ENCODE peak calls at places on chromosomes 16 and 17, in eight cellular contexts. I is AG10803, P is cardiac muscle cell, C is stomach, A is HCT116, G is left lung, K is SJCRH30, T is skeletal muscle cell. W is an unnamed sample.

GRCh38 chr17:56978441-56979090 is 635 bp downstream of the SCPEP1 start:
- DNase-seq in I (no peak), P (peak; percentile 17), C (no peak), A (no peak), G (no peak), K (peak; percentile 23), T (no peak), W (no peak)

GRCh38 chr17:47707056-47707791 is 13.3 kb downstream of the TBKBP1 start:
- DNase-seq in I (peak; percentile 6), P (no peak), C (no peak), A (no peak), G (peak; percentile 21), K (peak; percentile 98), T (no peak), W (no peak)

GRCh38 chr16:77679336-77679735 is 43.0 kb upstream of the NUDT7 start:
- DNase-seq in I (peak; percentile 10), P (no peak), C (no peak), A (no peak), G (no peak), K (no peak), T (no peak), W (no peak)

GRCh38 chr17:335691-336090 is 16.9 kb downstream of the RPH3AL start:
- DNase-seq in I (no peak), P (no peak), C (no peak), A (no peak), G (peak; percentile 37), K (peak; percentile 23), T (no peak), W (no peak)

GRCh38 chr16:51545951-51546350 is 394.9 kb upstream of the SALL1 start:
- DNase-seq in I (no peak), P (no peak), C (no peak), A (no peak), G (no peak), K (no peak), T (no peak), W (no peak)

GRCh38 chr17:19986941-19987714 is 9.5 kb upstream of the AKAP10 start:
- DNase-seq in I (no peak), P (no peak), C (no peak), A (no peak), G (no peak), K (no peak), T (no peak), W (no peak)

GRCh38 chr16:66695474-66695934 is 1.0 kb downstream of the CMTM4 start:
- DNase-seq in I (no peak), P (no peak), C (no peak), A (no peak), G (no peak), K (no peak), T (no peak), W (no peak)

GRCh38 chr16:87931504-87931903 is 4.8 kb downstream of the CA5A start:
- DNase-seq in I (no peak), P (peak; percentile 93), C (no peak), A (no peak), G (no peak), K (peak; percentile 20), T (no peak), W (no peak)

GRCh38 chr17:8109669-8110455 is 8.5 kb downstream of the ALOXE3 start:
- DNase-seq in I (no peak), P (peak; percentile 48), C (peak; percentile 85), A (no peak), G (peak; percentile 93), K (no peak), T (no peak), W (no peak)
- H3K4me3 ChIP-seq in I (no peak overlapping the region), P (peak overlapping the region; percentile 13), C (peak overlapping the region; percentile 39), A (no peak overlapping the region), G (no peak overlapping the region), K (no peak overlapping the region), T (peak overlapping the region; percentile 35), W (peak overlapping the region; percentile 15)

DNA sequence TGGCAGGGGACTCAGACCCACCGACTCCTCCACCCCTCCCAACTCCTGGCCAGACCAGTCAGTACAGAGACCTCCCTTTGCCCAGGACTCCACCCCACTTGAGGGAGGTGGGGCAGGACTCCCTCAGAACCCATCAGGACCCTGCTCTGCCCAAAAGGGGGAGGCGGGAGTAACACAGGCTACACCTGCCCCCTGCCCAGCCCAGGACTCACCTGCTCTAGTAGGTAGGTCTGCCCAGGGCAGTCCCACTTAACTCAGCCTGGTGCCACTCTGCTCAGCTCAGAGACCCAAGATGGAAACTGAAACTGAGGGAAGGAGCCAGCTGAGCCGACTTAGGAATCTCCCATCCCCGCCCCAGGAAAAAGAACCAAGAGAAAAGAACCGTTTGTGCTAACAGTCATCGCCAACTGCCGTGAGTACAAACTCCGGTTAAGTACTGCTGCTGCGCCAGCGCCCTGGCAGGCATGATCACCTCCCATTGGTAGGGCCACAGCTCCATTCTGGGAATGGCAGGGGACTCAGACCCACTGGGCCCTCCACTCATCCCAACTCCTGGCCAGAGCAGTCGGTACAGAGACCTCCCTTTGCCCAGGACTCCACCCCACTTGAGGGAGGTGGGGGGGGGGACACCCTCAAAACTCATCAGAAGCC is 488 bp downstream of the DHX58 start:
- DNase-seq in I (peak; percentile 44), P (peak; percentile 40), C (peak; percentile 47), A (no peak), G (peak; percentile 74), K (no peak), T (no peak), W (no peak)
- H3K4me3 ChIP-seq in I (peak overlapping the region; percentile 75), P (no peak overlapping the region), C (peak overlapping the region; percentile 65), A (no peak overlapping the region), G (peak overlapping the region; percentile 39), K (no peak overlapping the region), T (peak overlapping the region; percentile 41), W (peak overlapping the region; percentile 48)

GRCh38 chr17:61408151-61409041 is 8.8 kb downstream of the TBX2 start:
- DNase-seq in I (no peak), P (no peak), C (no peak), A (no peak), G (peak; percentile 80), K (no peak), T (no peak), W (no peak)
- H3K4me3 ChIP-seq in I (no peak overlapping the region), P (peak overlapping the region; percentile 6), C (peak overlapping the region; percentile 61), A (peak overlapping the region; percentile 52), G (no peak overlapping the region), K (no peak overlapping the region), T (no peak overlapping the region), W (peak overlapping the region; percentile 98)

DNA sequence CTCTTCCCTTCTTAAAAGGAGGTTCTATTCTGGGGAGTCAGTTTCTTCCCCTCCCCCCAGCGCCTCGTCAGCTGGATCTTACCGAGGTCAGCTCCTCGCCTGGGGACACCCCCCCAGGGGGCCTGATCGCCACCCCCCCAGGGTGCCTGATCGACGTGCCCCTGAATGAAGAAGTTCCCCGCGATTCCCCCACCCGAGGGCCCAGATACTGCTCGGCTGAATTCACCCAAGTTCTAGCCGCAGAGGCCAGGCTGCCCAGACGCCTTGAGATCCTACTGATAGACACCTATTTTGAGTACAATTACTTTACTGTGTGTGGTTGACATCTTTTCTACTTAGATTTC is 1.4 kb downstream of the RAB11FIP3 start:
- DNase-seq in I (no peak), P (no peak), C (no peak), A (no peak), G (peak; percentile 69), K (no peak), T (no peak), W (no peak)
- H3K4me3 ChIP-seq in I (peak overlapping the region; percentile 81), P (peak overlapping the region; percentile 85), C (peak overlapping the region; percentile 54), A (peak overlapping the region; percentile 43), G (peak overlapping the region; percentile 67), K (peak overlapping the region; percentile 63), T (peak overlapping the region; percentile 74), W (peak overlapping the region; percentile 74)